ENCODE peak calls at places on chromosomes 12 and 14, in six cellular contexts. J, G, V, F, D and K are unnamed samples.

GRCh38 chr14:22289570-22289969 is 299.5 kb downstream of the DAD1 start:
- DNase-seq in G (no peak), J (no peak), F (no peak), V (no peak), D (no peak), K (no peak)

GRCh38 chr12:53514626-53515290 is 7.5 kb upstream of the NPFF start:
- DNase-seq in G (no peak), D (no peak), J (no peak), F (no peak), V (peak), K (no peak)

GRCh38 chr12:66035289-66035961 is 95.1 kb downstream of the LLPH start:
- DNase-seq in F (no peak), G (no peak), J (no peak), V (peak), D (no peak), K (no peak)

GRCh38 chr14:69464829-69465228 is 19.7 kb upstream of the PLEKHD1 start:
- DNase-seq in D (no peak), J (no peak), F (no peak), G (no peak), V (no peak), K (no peak)

GRCh38 chr12:59578239-59578638 is 17.6 kb upstream of the SLC16A7 start:
- DNase-seq in V (no peak), J (peak), G (no peak), D (no peak), F (no peak), K (no peak)

GRCh38 chr12:39443704-39444234 is 849 bp upstream of the KIF21A start:
- DNase-seq in D (no peak), F (no peak), V (peak), G (no peak), J (no peak), K (no peak)

GRCh38 chr12:22100952-22101748 is 55.1 kb downstream of the CMAS start:
- DNase-seq in F (no peak), D (no peak), G (no peak), J (peak), V (peak), K (no peak)

GRCh38 chr12:59808317-59808910 is 212.6 kb downstream of the SLC16A7 start:
- DNase-seq in G (no peak), J (peak), V (peak), F (no peak), D (no peak), K (no peak)

GRCh38 chr14:54152351-54152750 is 195.7 kb upstream of the BMP4 start:
- DNase-seq in V (no peak), D (no peak), F (no peak), J (no peak), G (no peak), K (no peak)

GRCh38 chr14:71163050-71163841 is 256.0 kb downstream of the PCNX1 start:
- DNase-seq in J (no peak), F (no peak), D (no peak), G (no peak), V (no peak), K (no peak)

GRCh38 chr12:27382924-27383323 is 50.3 kb downstream of the BMAL2 start:
- DNase-seq in G (no peak), V (no peak), D (no peak), J (no peak), F (no peak), K (no peak)

GRCh38 chr14:102728509-102728908 is 48.7 kb upstream of the TRAF3 start:
- DNase-seq in F (no peak), D (no peak), V (no peak), J (no peak), G (no peak), K (no peak)

GRCh38 chr14:71202881-71203280 is 295.6 kb downstream of the PCNX1 start:
- DNase-seq in D (no peak), F (no peak), J (no peak), V (no peak), G (no peak), K (no peak)

GRCh38 chr12:116183741-116184141 is 93.8 kb downstream of the MED13L start:
- DNase-seq in F (no peak), V (no peak), D (no peak), G (no peak), J (no peak), K (no peak)

GRCh38 chr12:52246720-52247621 is 13.9 kb downstream of the KRT7 start:
- DNase-seq in D (no peak), V (peak), J (no peak), G (no peak), F (no peak), K (peak)

GRCh38 chr14:99350751-99351150 is 78.8 kb upstream of the BCL11B start:
- DNase-seq in D (no peak), G (no peak), V (no peak), J (no peak), F (no peak), K (peak)

GRCh38 chr12:115370650-115371049 is 686.7 kb upstream of the TBX3 start:
- DNase-seq in F (no peak), V (no peak), G (no peak), D (no peak), J (no peak), K (no peak)